ENCODE peak calls at places on chromosomes 12 and 14, in four cellular contexts. O, N, U and G are unnamed samples.

GRCh38 chr14:72017290-72017689 is 85.1 kb downstream of the RGS6 start:
- DNase-seq in N (no peak), U (no peak), O (no peak), G (no peak)

GRCh38 chr12:98440165-98440581 is 75.2 kb upstream of the TMPO start:
- DNase-seq in U (no peak), N (no peak), O (peak; percentile 90), G (no peak)

GRCh38 chr14:26775765-26776577 is 178.1 kb upstream of the NOVA1 start:
- DNase-seq in U (no peak), O (no peak), N (no peak), G (no peak)

GRCh38 chr12:87305481-87305880 is 723.7 kb downstream of the C12orf50 start:
- DNase-seq in N (no peak), U (no peak), O (no peak), G (no peak)

GRCh38 chr14:101875726-101876268 is 88.6 kb upstream of the DYNC1H1 start:
- DNase-seq in O (no peak), U (no peak), N (no peak), G (no peak)

GRCh38 chr12:61220337-61220736 is 1039.9 kb upstream of the USP15 start:
- DNase-seq in O (no peak), U (no peak), N (no peak), G (no peak)

GRCh38 chr12:72141381-72141780 is 130.8 kb upstream of the TRHDE start:
- DNase-seq in U (peak; percentile 5), N (peak; percentile 31), O (peak; percentile 13), G (no peak)

GRCh38 chr14:35533357-35534129 is 421 bp upstream of the INSM2 start:
- DNase-seq in N (no peak), U (peak; percentile 70), O (peak; percentile 66), G (peak; percentile 98)

GRCh38 chr12:109920266-109920780 is 20.2 kb downstream of the TCHP start:
- DNase-seq in N (no peak), O (no peak), U (no peak), G (no peak)

DNA sequence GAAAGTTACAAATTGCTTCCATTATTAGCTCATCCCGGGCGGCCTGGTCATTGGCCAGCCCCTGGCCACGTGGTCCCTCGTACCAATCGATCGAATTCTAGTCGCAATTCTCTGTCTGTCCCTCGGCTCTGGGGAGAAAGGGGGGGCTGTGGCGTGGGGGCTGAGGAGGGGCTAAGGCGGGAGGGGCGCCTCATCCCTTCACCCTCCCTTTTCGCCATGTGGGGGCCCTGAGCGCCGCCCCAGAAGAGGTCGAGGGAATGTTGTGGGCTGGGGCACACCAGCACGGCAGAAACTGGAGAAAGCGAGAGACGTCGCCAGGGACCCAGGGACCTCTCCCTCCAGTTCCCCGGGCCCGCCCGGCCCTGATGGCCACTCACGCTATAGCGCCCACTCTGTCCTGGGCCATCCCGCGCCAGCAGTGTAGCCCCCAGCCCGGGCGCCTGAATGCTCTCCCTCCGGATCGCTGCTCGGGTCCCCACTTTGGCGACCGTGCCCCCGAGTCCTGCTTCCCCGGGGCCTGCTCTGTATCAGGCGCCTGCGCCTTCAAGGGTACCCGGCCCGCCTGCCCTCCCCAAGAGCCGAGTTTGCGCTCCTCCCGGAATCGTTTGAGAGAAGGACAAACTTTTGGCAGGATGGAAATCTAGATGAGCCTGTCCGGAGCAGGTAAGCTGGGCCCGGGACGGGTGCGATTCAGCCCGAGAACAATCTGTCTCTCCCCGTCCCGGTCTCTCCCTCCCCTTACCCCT is 62.7 kb downstream of the SMUG1 start:
- DNase-seq in O (no peak), U (no peak), N (no peak), G (peak; percentile 40)
- TF ChIP-seq TCF7 in O (no peak), U (no peak), N (no peak), G (no peak)

GRCh38 chr14:103130017-103130764 is 6.9 kb downstream of the TNFAIP2 start:
- DNase-seq in O (no peak), U (no peak), N (no peak), G (no peak)

GRCh38 chr14:103127861-103128598 is 4.8 kb downstream of the TNFAIP2 start:
- DNase-seq in N (no peak), U (no peak), O (no peak), G (no peak)

GRCh38 chr14:103127356-103127755 is 4.1 kb downstream of the TNFAIP2 start:
- DNase-seq in U (no peak), N (no peak), O (no peak), G (peak; percentile 53)

GRCh38 chr14:103129301-103130016 is 6.2 kb downstream of the TNFAIP2 start:
- DNase-seq in O (no peak), N (no peak), U (no peak), G (no peak)

GRCh38 chr14:103128631-103129300 is 5.5 kb downstream of the TNFAIP2 start:
- DNase-seq in N (no peak), O (no peak), U (no peak), G (no peak)
- TF ChIP-seq TCF7 in N (no peak), O (no peak), U (no peak), G (no peak)

GRCh38 chr12:91023326-91024004 is 18.7 kb upstream of the EPYC start:
- DNase-seq in N (no peak), O (no peak), U (no peak), G (no peak)
- TF ChIP-seq TCF7 in N (no peak), O (no peak), U (no peak), G (no peak)

GRCh38 chr12:123050331-123050809 is 69.9 kb downstream of the ARL6IP4 start:
- DNase-seq in O (no peak), U (no peak), N (no peak), G (no peak)
- TF ChIP-seq TCF7 in O (no peak), U (no peak), N (no peak), G (no peak)

DNA sequence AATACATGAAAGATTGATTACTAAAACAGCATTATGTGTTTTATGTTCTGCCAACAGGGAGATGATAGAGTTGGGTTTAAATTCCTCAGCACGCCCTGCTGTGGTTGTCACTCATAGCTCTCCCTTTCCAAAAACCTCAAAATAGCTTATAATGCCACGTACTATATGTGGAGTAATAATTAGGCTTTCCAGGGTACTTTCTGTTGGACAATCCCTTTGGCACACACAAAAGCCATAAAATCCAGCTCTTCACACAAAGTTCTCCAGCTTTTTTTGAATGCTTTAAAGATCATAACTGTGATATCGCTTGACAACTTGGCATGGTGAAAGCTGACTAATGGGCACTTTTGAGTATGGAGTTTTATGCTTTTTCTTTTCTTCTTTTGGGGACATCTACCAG is 145.3 kb upstream of the DCN start:
- DNase-seq in N (no peak), O (no peak), U (no peak), G (no peak)
- TF ChIP-seq TCF7 in N (no peak), O (no peak), U (no peak), G (no peak)

GRCh38 chr12:116551151-116551550 is 8.0 kb upstream of the MAP1LC3B2 start:
- DNase-seq in U (no peak), O (no peak), N (no peak), G (no peak)

GRCh38 chr12:116547955-116548471 is 11.2 kb upstream of the MAP1LC3B2 start:
- DNase-seq in O (peak; percentile 47), N (no peak), U (no peak), G (no peak)

GRCh38 chr12:116552750-116553383 is 6.3 kb upstream of the MAP1LC3B2 start:
- DNase-seq in U (no peak), O (no peak), N (no peak), G (no peak)

GRCh38 chr12:116551619-116551951 is 7.6 kb upstream of the MAP1LC3B2 start:
- DNase-seq in U (no peak), O (no peak), N (no peak), G (no peak)

GRCh38 chr12:116551952-116552749 is 7.0 kb upstream of the MAP1LC3B2 start:
- DNase-seq in N (no peak), O (peak; percentile 60), U (no peak), G (no peak)
- TF ChIP-seq TCF7 in N (no peak), O (no peak), U (no peak), G (no peak)

DNA sequence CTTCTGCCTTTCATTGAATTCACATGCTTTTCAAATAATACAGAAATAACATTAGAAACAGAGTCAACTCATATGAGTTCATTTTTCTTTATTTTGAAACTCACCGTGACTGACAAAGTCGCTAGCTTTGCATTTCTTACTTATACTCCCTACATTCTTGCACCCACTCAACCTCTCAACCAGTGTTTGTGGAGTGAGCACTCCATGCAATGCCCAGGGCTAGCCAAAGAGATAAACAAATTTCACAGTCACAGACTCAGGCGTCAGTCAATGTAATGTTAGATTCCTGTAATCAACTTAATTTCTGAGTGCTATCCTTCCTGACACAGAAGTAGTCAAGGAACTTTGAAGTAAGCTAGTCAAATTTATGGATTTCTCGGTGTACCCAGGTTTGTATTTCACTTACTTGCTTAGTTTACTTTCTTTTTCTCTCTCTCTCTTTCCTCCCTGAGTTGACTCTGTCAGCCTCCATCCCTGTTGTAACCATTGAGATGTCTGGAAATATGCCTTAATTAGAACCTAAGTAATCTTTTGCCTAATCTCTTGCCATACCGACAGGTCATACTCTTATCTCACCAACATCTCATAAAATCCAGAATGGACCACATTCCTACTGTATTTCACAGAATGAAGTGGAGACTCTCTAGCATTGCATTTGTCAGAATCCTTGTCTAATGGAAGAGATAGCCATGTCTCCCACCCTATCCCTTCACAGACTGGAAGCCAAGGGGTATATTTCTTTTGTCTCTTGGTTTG is 413.0 kb downstream of the AEBP2 start:
- DNase-seq in N (no peak), U (no peak), O (no peak), G (no peak)
- TF ChIP-seq TCF7 in N (no peak), U (no peak), O (no peak), G (no peak)